ENCODE peak calls at places on chromosomes 16 and 17, in four cellular contexts. W is fibroblast of mammary gland; C is fibroblast of pulmonary artery; R is CD4-positive, alpha-beta T cell. O is an unnamed sample.

GRCh38 chr17:68707032-68707431 is 105.9 kb upstream of the FAM20A start:
- DNase-seq in W (peak), R (no peak), C (no peak), O (no peak)

GRCh38 chr16:81717662-81718189 is 61.4 kb upstream of the PLCG2 start:
- DNase-seq in R (no peak), W (no peak), C (peak), O (no peak)

GRCh38 chr16:19033761-19034160 is 33.7 kb upstream of the COQ7 start:
- DNase-seq in W (no peak), C (no peak), R (no peak), O (no peak)

GRCh38 chr16:20409398-20410152 is at the start of gene ACSM5:
- DNase-seq in C (no peak), W (peak), R (no peak), O (peak)

GRCh38 chr17:50689251-50689650 is 18.5 kb downstream of the ANKRD40 start:
- DNase-seq in R (no peak), C (peak), W (peak), O (no peak)

GRCh38 chr16:85259115-85259830 is 147.0 kb upstream of the CIBAR2 start:
- DNase-seq in R (no peak), C (no peak), W (no peak), O (no peak)

GRCh38 chr17:16106161-16106891 is 106.7 kb downstream of the TTC19 start:
- DNase-seq in W (peak), C (peak), R (no peak), O (no peak)

GRCh38 chr17:30084773-30085172 is 31.8 kb upstream of the NSRP1 start:
- DNase-seq in W (no peak), C (no peak), R (no peak), O (no peak)

GRCh38 chr16:87951550-87952538 is 610 bp downstream of the BANP start:
- DNase-seq in W (no peak), C (no peak), R (no peak), O (no peak)

GRCh38 chr17:50439008-50439407 is 13.0 kb downstream of the ACSF2 start:
- DNase-seq in R (no peak), C (no peak), W (no peak), O (no peak)

GRCh38 chr17:55245986-55246385 is 18.8 kb upstream of the HLF start:
- DNase-seq in C (no peak), R (no peak), W (peak), O (no peak)

GRCh38 chr17:29575511-29576213 is 7.2 kb downstream of the TP53I13 start:
- DNase-seq in W (no peak), C (no peak), R (no peak), O (no peak)

GRCh38 chr16:5220705-5221104 is 123.1 kb upstream of the EEF2KMT start:
- DNase-seq in W (no peak), C (no peak), R (no peak), O (no peak)

GRCh38 chr17:6755731-6756184 is at the start of gene XAF1:
- DNase-seq in R (peak), C (peak), W (peak), O (peak)

GRCh38 chr17:54536306-54536705 is 364.3 kb upstream of the TOM1L1 start:
- DNase-seq in W (no peak), C (no peak), R (no peak), O (no peak)

GRCh38 chr16:67181346-67181745 is 2.4 kb downstream of the MATCAP1 start:
- DNase-seq in R (no peak), W (peak), C (peak), O (no peak)

GRCh38 chr17:21275579-21276339 is 8.8 kb upstream of the MAP2K3 start:
- DNase-seq in C (peak), R (peak), W (peak), O (peak)

GRCh38 chr16:58026705-58027340 is 1.3 kb downstream of the MMP15 start:
- DNase-seq in C (no peak), W (no peak), R (no peak), O (no peak)

GRCh38 chr17:43169561-43170139 is 1.4 kb upstream of the NBR1 start:
- DNase-seq in R (no peak), W (peak), C (peak), O (no peak)

DNA sequence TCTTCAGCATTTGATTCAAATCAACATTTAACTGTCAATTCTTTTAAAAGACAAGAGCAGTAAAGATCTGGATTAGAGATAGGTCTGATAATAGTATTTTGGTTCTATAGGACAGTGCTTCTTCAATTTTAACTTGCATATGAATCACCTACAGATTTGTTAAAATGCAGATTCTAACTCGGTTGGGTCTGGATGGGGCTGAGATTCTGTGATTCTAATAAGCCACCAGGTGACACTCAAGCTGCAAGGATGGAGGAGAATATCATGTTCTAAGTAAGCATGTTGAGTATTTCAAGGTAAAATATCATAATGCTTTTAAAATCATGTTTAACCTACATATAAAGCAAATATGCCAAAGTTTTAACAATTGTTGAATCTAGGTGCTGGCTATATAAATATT is 15.8 kb downstream of the TSPOAP1 start:
- DNase-seq in R (no peak), W (no peak), C (no peak), O (no peak)
- TF ChIP-seq CTCF in R (no peak), W (no peak), C (no peak), O (no peak)

GRCh38 chr17:40852378-40852777 is 14.6 kb downstream of the KRT12 start:
- DNase-seq in C (no peak), W (no peak), R (no peak), O (no peak)
- TF ChIP-seq CTCF in C (no peak), W (no peak), R (no peak), O (no peak)

GRCh38 chr16:23803591-23804123 is 32.1 kb upstream of the PRKCB start:
- DNase-seq in R (peak), C (peak), W (peak), O (peak)
- TF ChIP-seq CTCF in R (peak), C (peak), W (peak), O (peak)

DNA sequence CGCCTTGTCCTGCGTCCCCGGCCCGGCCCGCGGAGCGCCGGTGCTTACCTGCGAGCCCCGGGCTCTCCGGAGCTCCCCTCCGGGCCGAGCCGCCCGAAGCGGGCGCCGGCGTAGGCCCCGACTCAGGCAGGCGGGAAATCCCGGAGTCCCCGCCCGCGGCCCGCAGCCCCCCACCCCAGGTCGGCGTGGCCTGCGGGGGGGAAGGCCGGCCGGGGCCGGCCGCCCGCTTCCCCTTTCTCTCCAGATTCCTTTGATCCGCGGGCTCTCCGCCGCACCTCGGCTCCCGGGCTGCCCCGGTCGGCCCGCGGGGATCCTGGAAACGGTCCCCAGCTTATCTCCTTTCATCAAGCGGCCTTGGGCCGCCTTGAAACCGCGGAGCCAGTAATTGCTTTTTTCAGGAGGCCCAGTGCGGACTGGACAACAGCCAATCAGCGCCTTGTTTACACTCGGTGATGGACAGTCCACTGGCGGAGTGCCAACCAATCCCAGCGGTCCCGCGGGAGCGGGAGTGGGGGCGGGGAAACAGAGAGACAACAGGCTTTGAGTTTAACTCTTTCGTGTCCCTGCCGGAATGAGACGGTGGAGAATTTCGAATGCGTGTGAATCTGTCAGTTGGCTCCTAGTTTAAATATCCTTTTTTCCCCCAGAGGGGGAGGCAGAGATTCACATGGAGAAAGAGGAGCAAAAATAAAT is 1.4 kb upstream of the BAHCC1 start:
- DNase-seq in R (peak), C (peak), W (peak), O (peak)
- TF ChIP-seq CTCF in R (no peak), C (peak), W (no peak), O (no peak)

GRCh38 chr17:76432712-76433336 is 20.1 kb downstream of the UBE2O start:
- DNase-seq in W (peak), R (no peak), C (peak), O (no peak)
- TF ChIP-seq CTCF in W (peak), R (peak), C (peak), O (peak)

O was measured in CD14-positive monocyte.